ENCODE peak calls at places on chromosomes 6 and 20, in six cellular contexts. One of them, this sample, is unnamed.

GRCh38 chr20:31713312-31714049 is 9.2 kb downstream of the BCL2L1 start:
- DNase-seq in HepG2: peak
- DNase-seq in GM12892: no peak
- DNase-seq in GM12878: no peak
- DNase-seq in K562: no peak
- DNase-seq in H1: no peak
- DNase-seq in this sample: no peak

GRCh38 chr6:40587240-40588069 is at the start of gene LRFN2:
- DNase-seq in HepG2: peak
- DNase-seq in GM12892: peak
- DNase-seq in GM12878: no peak
- DNase-seq in K562: peak
- DNase-seq in H1: peak
- DNase-seq in this sample: peak

GRCh38 chr6:138970856-138971425 is 17.1 kb downstream of the REPS1 start:
- DNase-seq in HepG2: no peak
- DNase-seq in GM12892: no peak
- DNase-seq in GM12878: no peak
- DNase-seq in K562: no peak
- DNase-seq in H1: no peak
- DNase-seq in this sample: no peak

GRCh38 chr20:49846206-49846807 is 33.7 kb downstream of the SLC9A8 start:
- DNase-seq in HepG2: peak
- DNase-seq in GM12892: no peak
- DNase-seq in GM12878: no peak
- DNase-seq in K562: peak
- DNase-seq in H1: no peak
- DNase-seq in this sample: peak

GRCh38 chr20:33249456-33249855 is 13.7 kb downstream of the BPIFA1 start:
- DNase-seq in HepG2: no peak
- DNase-seq in GM12892: no peak
- DNase-seq in GM12878: no peak
- DNase-seq in K562: no peak
- DNase-seq in H1: no peak
- DNase-seq in this sample: no peak

GRCh38 chr6:150293423-150294280 is 75.2 kb upstream of the IYD start:
- DNase-seq in HepG2: no peak
- DNase-seq in GM12892: no peak
- DNase-seq in GM12878: no peak
- DNase-seq in K562: peak
- DNase-seq in H1: no peak
- DNase-seq in this sample: no peak

GRCh38 chr6:63663147-63663877 is 27.7 kb downstream of the PHF3 start:
- DNase-seq in HepG2: no peak
- DNase-seq in GM12892: no peak
- DNase-seq in GM12878: no peak
- DNase-seq in K562: peak
- DNase-seq in H1: no peak
- DNase-seq in this sample: no peak

GRCh38 chr6:49909508-49910047 is 43.2 kb upstream of the CRISP1 start:
- DNase-seq in HepG2: no peak
- DNase-seq in GM12892: no peak
- DNase-seq in GM12878: no peak
- DNase-seq in K562: no peak
- DNase-seq in H1: no peak
- DNase-seq in this sample: no peak

GRCh38 chr6:16007146-16007545 is 121.7 kb upstream of the MYLIP start:
- DNase-seq in HepG2: no peak
- DNase-seq in GM12892: no peak
- DNase-seq in GM12878: no peak
- DNase-seq in K562: peak
- DNase-seq in H1: no peak
- DNase-seq in this sample: no peak

GRCh38 chr6:141562801-141563763 is 569.6 kb upstream of the GJE1 start:
- DNase-seq in HepG2: peak
- DNase-seq in GM12892: peak
- DNase-seq in GM12878: peak
- DNase-seq in K562: peak
- DNase-seq in H1: no peak
- DNase-seq in this sample: peak

GRCh38 chr20:44702776-44703175 is 12.4 kb upstream of the CCN5 start:
- DNase-seq in HepG2: no peak
- DNase-seq in GM12892: no peak
- DNase-seq in GM12878: no peak
- DNase-seq in K562: no peak
- DNase-seq in H1: no peak
- DNase-seq in this sample: no peak

GRCh38 chr6:161561938-161562337 is 288.1 kb upstream of the AGPAT4 start:
- DNase-seq in HepG2: no peak
- DNase-seq in GM12892: no peak
- DNase-seq in GM12878: no peak
- DNase-seq in K562: no peak
- DNase-seq in H1: no peak
- DNase-seq in this sample: no peak

GRCh38 chr6:49988900-49989299 is 19.5 kb upstream of the DEFB113 start:
- DNase-seq in HepG2: no peak
- DNase-seq in GM12892: no peak
- DNase-seq in GM12878: no peak
- DNase-seq in K562: no peak
- DNase-seq in H1: no peak
- DNase-seq in this sample: no peak

GRCh38 chr20:20321134-20321533 is 46.8 kb upstream of the INSM1 start:
- DNase-seq in HepG2: no peak
- DNase-seq in GM12892: no peak
- DNase-seq in GM12878: no peak
- DNase-seq in K562: no peak
- DNase-seq in H1: no peak
- DNase-seq in this sample: no peak

GRCh38 chr6:4776967-4777925 is 1.0 kb downstream of the CDYL start:
- DNase-seq in HepG2: no peak
- DNase-seq in GM12892: peak
- DNase-seq in GM12878: no peak
- DNase-seq in K562: peak
- DNase-seq in H1: no peak
- DNase-seq in this sample: peak

GRCh38 chr20:46205349-46205748 is 87.2 kb downstream of the CD40 start:
- DNase-seq in HepG2: no peak
- DNase-seq in GM12892: no peak
- DNase-seq in GM12878: no peak
- DNase-seq in K562: no peak
- DNase-seq in H1: no peak
- DNase-seq in this sample: no peak

GRCh38 chr6:41570270-41570615 is 24.1 kb downstream of the FOXP4 start:
- DNase-seq in HepG2: no peak
- DNase-seq in GM12892: no peak
- DNase-seq in GM12878: no peak
- DNase-seq in K562: no peak
- DNase-seq in H1: peak
- DNase-seq in this sample: no peak

GRCh38 chr6:155530219-155530834 is 74.7 kb upstream of the NOX3 start:
- DNase-seq in HepG2: peak
- DNase-seq in GM12892: no peak
- DNase-seq in GM12878: no peak
- DNase-seq in K562: peak
- DNase-seq in H1: no peak
- DNase-seq in this sample: peak

GRCh38 chr6:97656236-97656635 is 373.2 kb upstream of the MMS22L start:
- DNase-seq in HepG2: no peak
- DNase-seq in GM12892: no peak
- DNase-seq in GM12878: no peak
- DNase-seq in K562: no peak
- DNase-seq in H1: no peak
- DNase-seq in this sample: no peak

GRCh38 chr6:80454197-80454596 is 347.7 kb downstream of the BCKDHB start:
- DNase-seq in HepG2: no peak
- DNase-seq in GM12892: no peak
- DNase-seq in GM12878: peak
- DNase-seq in K562: no peak
- DNase-seq in H1: no peak
- DNase-seq in this sample: no peak

GRCh38 chr6:43428874-43429273 is 1.5 kb downstream of the ABCC10 start:
- DNase-seq in HepG2: no peak
- DNase-seq in GM12892: no peak
- DNase-seq in GM12878: no peak
- DNase-seq in K562: peak
- DNase-seq in H1: no peak
- DNase-seq in this sample: no peak

GRCh38 chr6:43432009-43432945 is 4.9 kb downstream of the ABCC10 start:
- DNase-seq in HepG2: no peak
- DNase-seq in GM12892: no peak
- DNase-seq in GM12878: no peak
- DNase-seq in K562: no peak
- DNase-seq in H1: no peak
- DNase-seq in this sample: no peak

GRCh38 chr6:43426928-43427405 is 374 bp upstream of the ABCC10 start:
- DNase-seq in HepG2: no peak
- DNase-seq in GM12892: no peak
- DNase-seq in GM12878: no peak
- DNase-seq in K562: no peak
- DNase-seq in H1: no peak
- DNase-seq in this sample: no peak

GRCh38 chr6:43428112-43428570 is 800 bp downstream of the ABCC10 start:
- DNase-seq in HepG2: no peak
- DNase-seq in GM12892: no peak
- DNase-seq in GM12878: no peak
- DNase-seq in K562: no peak
- DNase-seq in H1: no peak
- DNase-seq in this sample: no peak

GRCh38 chr6:43427406-43428111 is at the start of gene ABCC10:
- DNase-seq in HepG2: peak
- DNase-seq in GM12892: peak
- DNase-seq in GM12878: peak
- DNase-seq in K562: peak
- DNase-seq in H1: peak
- DNase-seq in this sample: peak
- TF ChIP-seq POLR2A in HepG2: peak
- TF ChIP-seq POLR2A in GM12892: peak
- TF ChIP-seq POLR2A in GM12878: peak
- TF ChIP-seq POLR2A in K562: peak
- TF ChIP-seq POLR2A in H1: peak
- TF ChIP-seq POLR2A in this sample: peak

DNA sequence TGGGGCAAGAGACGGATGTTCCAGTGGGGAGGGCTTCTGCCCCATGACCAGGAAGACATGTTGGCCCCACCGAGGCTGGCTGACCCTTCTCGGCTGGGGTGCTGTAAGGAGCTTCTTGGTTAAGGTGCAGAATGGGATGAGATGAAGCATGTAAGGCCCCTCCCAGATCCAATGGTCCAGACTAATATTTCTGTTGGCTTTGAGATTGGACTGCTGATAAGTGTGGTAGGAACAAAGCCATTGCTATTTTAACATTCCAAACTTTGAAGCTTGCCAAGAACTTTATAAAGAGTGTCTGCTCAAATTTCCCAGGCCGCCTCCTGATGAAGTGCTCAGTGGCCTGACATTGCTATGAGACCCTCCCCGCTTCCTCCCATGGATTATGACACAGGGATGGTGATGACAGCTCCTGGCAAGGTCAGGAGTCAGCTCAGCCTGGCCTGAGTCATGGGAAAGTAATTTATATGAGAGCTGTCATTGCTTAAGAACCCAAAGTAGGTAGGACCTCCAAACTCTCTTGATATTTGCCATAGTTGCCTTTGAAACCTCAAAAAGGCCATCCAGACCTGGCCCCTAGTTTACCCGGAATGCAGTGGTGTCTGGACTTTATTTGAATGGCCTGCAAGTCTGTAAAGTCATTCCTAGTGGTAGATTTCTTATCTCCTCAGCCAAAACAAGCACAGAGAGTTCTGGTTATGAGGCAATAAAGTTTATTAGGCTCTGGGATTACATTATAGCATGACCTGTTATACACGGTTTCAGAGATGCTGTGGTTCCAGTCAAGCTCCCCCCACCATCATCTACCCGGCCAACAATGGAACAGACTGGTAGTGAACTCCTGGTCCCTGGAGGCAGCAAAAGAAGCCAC is 55.2 kb downstream of the TGM2 start:
- DNase-seq in HepG2: peak
- DNase-seq in GM12892: no peak
- DNase-seq in GM12878: no peak
- DNase-seq in K562: peak
- DNase-seq in H1: peak
- DNase-seq in this sample: no peak
- TF ChIP-seq POLR2AphosphoS5 in HepG2: no peak
- TF ChIP-seq POLR2AphosphoS5 in GM12892: no peak
- TF ChIP-seq POLR2AphosphoS5 in GM12878: no peak
- TF ChIP-seq POLR2AphosphoS5 in K562: no peak
- TF ChIP-seq POLR2AphosphoS5 in H1: no peak
- TF ChIP-seq POLR2AphosphoS5 in this sample: no peak

DNA sequence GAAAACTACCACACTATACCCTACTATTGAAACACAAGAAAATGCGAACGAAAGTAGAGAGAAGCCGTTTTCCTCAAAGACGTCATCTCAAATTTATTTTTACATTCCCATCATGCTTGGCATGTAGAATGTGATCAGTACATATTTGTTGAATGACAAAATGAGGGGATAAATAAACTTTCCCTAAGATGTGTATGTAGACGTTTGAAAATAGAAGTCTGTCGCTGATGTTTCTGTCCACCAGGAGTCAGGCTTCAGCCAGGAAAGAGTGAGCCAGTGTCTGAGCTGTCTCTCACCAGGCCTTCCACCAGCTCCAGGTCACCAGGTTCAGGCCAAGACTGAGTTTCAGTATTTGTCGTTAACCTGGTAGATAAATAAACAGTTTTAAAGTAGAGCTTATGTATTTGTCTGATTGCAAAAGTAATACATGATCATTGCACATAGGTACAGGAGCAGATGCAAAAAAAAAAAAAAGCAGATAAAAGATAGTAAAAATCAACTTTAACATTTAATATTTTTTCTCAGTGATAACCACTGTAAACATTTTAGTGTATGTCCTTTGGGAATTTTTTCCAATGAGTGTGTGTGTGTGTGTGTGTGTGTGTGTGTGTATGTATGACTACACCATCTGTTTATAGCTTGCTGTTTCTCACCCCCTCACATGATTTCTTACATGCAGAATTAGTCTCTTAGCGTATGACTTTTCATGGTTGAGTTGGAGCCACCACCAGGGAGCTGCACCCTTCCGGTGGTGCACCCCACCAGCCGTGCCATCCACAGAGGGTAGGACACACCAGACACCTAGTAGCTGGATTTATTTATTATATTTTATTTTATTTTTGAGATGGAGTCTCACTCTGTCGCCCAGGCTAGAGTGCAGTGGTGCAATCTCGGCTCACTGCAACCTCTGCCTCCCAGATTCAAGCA is 26.2 kb downstream of the WRNIP1 start:
- DNase-seq in HepG2: peak
- DNase-seq in GM12892: peak
- DNase-seq in GM12878: peak
- DNase-seq in K562: peak
- DNase-seq in H1: no peak
- DNase-seq in this sample: peak
- TF ChIP-seq TAF1 in HepG2: no peak
- TF ChIP-seq TAF1 in GM12892: no peak
- TF ChIP-seq TAF1 in GM12878: no peak
- TF ChIP-seq TAF1 in K562: no peak
- TF ChIP-seq TAF1 in H1: no peak
- TF ChIP-seq TAF1 in this sample: no peak

GRCh38 chr6:65908065-65908464 is 201.0 kb upstream of the EYS start:
- DNase-seq in HepG2: no peak
- DNase-seq in GM12892: no peak
- DNase-seq in GM12878: no peak
- DNase-seq in K562: no peak
- DNase-seq in H1: no peak
- DNase-seq in this sample: no peak

GRCh38 chr6:65900928-65901327 is 193.9 kb upstream of the EYS start:
- DNase-seq in HepG2: no peak
- DNase-seq in GM12892: no peak
- DNase-seq in GM12878: no peak
- DNase-seq in K562: no peak
- DNase-seq in H1: no peak
- DNase-seq in this sample: no peak

GRCh38 chr6:65903992-65904391 is 197.0 kb upstream of the EYS start:
- DNase-seq in HepG2: no peak
- DNase-seq in GM12892: no peak
- DNase-seq in GM12878: no peak
- DNase-seq in K562: no peak
- DNase-seq in H1: no peak
- DNase-seq in this sample: no peak
- TF ChIP-seq POLR2A in HepG2: no peak
- TF ChIP-seq POLR2A in GM12892: no peak
- TF ChIP-seq POLR2A in GM12878: no peak
- TF ChIP-seq POLR2A in K562: no peak
- TF ChIP-seq POLR2A in H1: no peak
- TF ChIP-seq POLR2A in this sample: no peak

This sample was measured in GM12891.